ENCODE peak calls at places on chromosomes 2 and 18, in seven cellular contexts. K is Peyer's patch, X is IMR-90, L is DMS153, O is activated T-cell treated with anti-CD3 and anti-CD28 coated beads for 24 hours, A is GM13976, N is hypothalamus. F is an unnamed sample.

GRCh38 chr2:238267884-238268680 is 20.3 kb downstream of the PER2 start:
- DNase-seq in A (no peak), K (no peak), N (no peak), L (no peak), O (no peak), X (no peak), F (no peak)

GRCh38 chr2:58146707-58147106 is 94.4 kb downstream of the FANCL start:
- DNase-seq in N (no peak), O (no peak), L (no peak), K (no peak), X (peak; percentile 46), A (no peak), F (no peak)

GRCh38 chr2:6314218-6314855 is 551.4 kb downstream of the CMPK2 start:
- DNase-seq in K (no peak), X (no peak), N (no peak), O (no peak), L (no peak), A (no peak), F (no peak)

GRCh38 chr18:33375829-33376228 is 64.7 kb downstream of the CCDC178 start:
- DNase-seq in A (no peak), K (no peak), X (no peak), O (no peak), L (no peak), N (no peak), F (no peak)

GRCh38 chr18:48983793-48984437 is 33.1 kb upstream of the SMAD7 start:
- DNase-seq in L (peak; percentile 43), K (no peak), X (peak; percentile 18), A (no peak), O (no peak), N (no peak), F (no peak)

GRCh38 chr2:148989882-148990493 is 48.5 kb upstream of the LYPD6B start:
- DNase-seq in X (peak; percentile 80), A (peak; percentile 72), L (peak; percentile 81), O (peak; percentile 41), K (no peak), N (peak; percentile 25), F (peak; percentile 72)

GRCh38 chr2:193963472-193964119 is 1693.4 kb upstream of the SLC39A10 start:
- DNase-seq in N (no peak), K (no peak), X (no peak), L (no peak), O (no peak), A (peak; percentile 3), F (no peak)

GRCh38 chr2:8638327-8638726 is 43.5 kb upstream of the ID2 start:
- DNase-seq in O (no peak), K (peak; percentile 7), L (no peak), A (no peak), X (no peak), N (no peak), F (no peak)

GRCh38 chr2:104312684-104313083 is 541.2 kb upstream of the POU3F3 start:
- DNase-seq in X (no peak), L (no peak), K (no peak), A (no peak), O (no peak), N (no peak), F (no peak)

GRCh38 chr2:222452422-222452950 is 28.1 kb downstream of the SGPP2 start:
- DNase-seq in K (no peak), L (no peak), X (no peak), A (no peak), O (no peak), N (no peak), F (no peak)

GRCh38 chr2:71880846-71881610 is 266.6 kb downstream of the CYP26B1 start:
- DNase-seq in N (no peak), K (no peak), O (no peak), X (peak; percentile 72), A (no peak), L (no peak), F (no peak)

GRCh38 chr2:45891719-45892118 is 240.2 kb downstream of the PRKCE start:
- DNase-seq in K (no peak), A (no peak), O (no peak), N (no peak), L (peak; percentile 68), X (no peak), F (no peak)

GRCh38 chr2:122539311-122539710 is 783.9 kb downstream of the TSN start:
- DNase-seq in X (no peak), L (no peak), N (no peak), A (no peak), K (no peak), O (no peak), F (no peak)

GRCh38 chr2:100953406-100954043 is 48.6 kb upstream of the RPL31 start:
- DNase-seq in L (no peak), K (no peak), A (no peak), N (no peak), O (no peak), X (no peak), F (no peak)

GRCh38 chr18:69628774-69629359 is 228.2 kb downstream of the DOK6 start:
- DNase-seq in O (no peak), X (no peak), K (no peak), A (no peak), L (no peak), N (no peak), F (no peak)

GRCh38 chr2:240205348-240205747 is 64.9 kb upstream of the OTOS start:
- DNase-seq in X (peak; percentile 77), L (no peak), O (peak; percentile 64), K (no peak), A (no peak), N (peak; percentile 33), F (no peak)

GRCh38 chr2:128602699-128603101 is 284.0 kb upstream of the HS6ST1 start:
- DNase-seq in L (no peak), A (no peak), O (no peak), X (no peak), K (peak; percentile 40), N (no peak), F (no peak)

GRCh38 chr18:45197526-45197970 is 417.7 kb upstream of the SLC14A2 start:
- DNase-seq in A (peak; percentile 52), K (no peak), X (peak; percentile 46), O (no peak), L (no peak), N (peak; percentile 29), F (no peak)

GRCh38 chr2:233021771-233022170 is 8.7 kb upstream of the NGEF start:
- DNase-seq in K (no peak), N (no peak), L (no peak), O (no peak), X (peak; percentile 31), A (no peak), F (no peak)

GRCh38 chr18:73414069-73414468 is 546.3 kb upstream of the NETO1 start:
- DNase-seq in N (no peak), K (no peak), L (no peak), X (no peak), A (no peak), O (no peak), F (no peak)

GRCh38 chr2:133138693-133139092 is 429.6 kb downstream of the NCKAP5 start:
- DNase-seq in O (no peak), X (no peak), K (no peak), L (no peak), N (no peak), A (no peak), F (no peak)

GRCh38 chr2:73956211-73956865 is 28.4 kb upstream of the TET3 start:
- DNase-seq in K (no peak), X (no peak), N (no peak), O (no peak), A (no peak), L (no peak), F (no peak)

GRCh38 chr2:9110893-9111569 is 95.6 kb upstream of the ASAP2 start:
- DNase-seq in N (no peak), K (no peak), L (no peak), X (peak; percentile 32), O (no peak), A (no peak), F (no peak)

GRCh38 chr2:150062416-150062815 is 425.1 kb downstream of the RND3 start:
- DNase-seq in N (no peak), K (no peak), A (no peak), L (no peak), O (no peak), X (no peak), F (no peak)

GRCh38 chr2:217513256-217513655 is 489.5 kb downstream of the TNS1 start:
- DNase-seq in O (no peak), N (no peak), L (no peak), A (no peak), K (no peak), X (no peak), F (no peak)

GRCh38 chr18:41170346-41170745 is 784.7 kb upstream of the PIK3C3 start:
- DNase-seq in N (no peak), L (no peak), O (no peak), X (peak; percentile 27), K (no peak), A (no peak), F (no peak)

GRCh38 chr2:120771556-120772208 is 36.0 kb downstream of the GLI2 start:
- DNase-seq in N (no peak), K (peak; percentile 49), X (peak; percentile 95), L (no peak), O (no peak), A (no peak), F (peak; percentile 43)

GRCh38 chr18:3305354-3305762 is 43.4 kb downstream of the MYL12B start:
- DNase-seq in O (peak; percentile 28), K (no peak), L (no peak), A (no peak), X (peak; percentile 100), N (no peak), F (no peak)

GRCh38 chr2:212254331-212254730 is 284.3 kb downstream of the ERBB4 start:
- DNase-seq in X (no peak), O (no peak), L (no peak), K (no peak), N (no peak), A (no peak), F (no peak)

GRCh38 chr2:225602205-225602604 is 202.7 kb downstream of the NYAP2 start:
- DNase-seq in O (no peak), X (no peak), A (no peak), K (no peak), L (no peak), N (no peak), F (no peak)

GRCh38 chr2:232714969-232715368 is 17.8 kb downstream of the GIGYF2 start:
- DNase-seq in O (no peak), X (peak; percentile 18), K (no peak), L (no peak), N (no peak), A (no peak), F (no peak)

GRCh38 chr2:145158051-145158586 is 638.2 kb upstream of the ZEB2 start:
- DNase-seq in K (peak; percentile 37), L (no peak), X (peak; percentile 95), A (no peak), O (no peak), N (no peak), F (peak; percentile 50)

GRCh38 chr2:24828641-24829040 is 35.4 kb downstream of the CENPO start:
- DNase-seq in O (no peak), L (no peak), A (no peak), N (no peak), K (no peak), X (no peak), F (no peak)

GRCh38 chr2:25879133-25879730 is 945 bp upstream of the ASXL2 start:
- DNase-seq in L (no peak), N (no peak), A (no peak), O (no peak), X (peak; percentile 77), K (no peak), F (no peak)

GRCh38 chr2:75053484-75054112 is 95.2 kb downstream of the POLE4 start:
- DNase-seq in X (peak; percentile 16), L (peak; percentile 64), K (no peak), A (peak; percentile 58), N (no peak), O (no peak), F (no peak)

GRCh38 chr2:43127208-43127940 is 99.0 kb downstream of the ZFP36L2 start:
- DNase-seq in N (no peak), X (no peak), O (peak; percentile 83), A (peak; percentile 89), K (peak; percentile 85), L (no peak), F (peak; percentile 84)

GRCh38 chr2:237448171-237448570 is 34.2 kb upstream of the COL6A3 start:
- DNase-seq in A (no peak), X (no peak), O (no peak), K (no peak), L (no peak), N (no peak), F (no peak)

GRCh38 chr2:236505071-236505470 is 64.6 kb upstream of the ACKR3 start:
- DNase-seq in X (no peak), A (no peak), O (no peak), N (no peak), L (no peak), K (no peak), F (no peak)